ENCODE peak calls at places on chromosomes 11 and 22, in four cellular contexts. One of them, this sample, is unnamed.

GRCh38 chr11:73661035-73661628 is 14.8 kb downstream of the PLEKHB1 start:
- DNase-seq in IMR-90: peak
- DNase-seq in H1: peak
- DNase-seq in H9: peak
- DNase-seq in this sample: peak

GRCh38 chr22:27564806-27565205 is 236.8 kb downstream of the MN1 start:
- DNase-seq in IMR-90: no peak
- DNase-seq in H1: no peak
- DNase-seq in H9: no peak
- DNase-seq in this sample: no peak

GRCh38 chr11:25547293-25547692 is 784.6 kb upstream of the ANO3 start:
- DNase-seq in IMR-90: no peak
- DNase-seq in H1: no peak
- DNase-seq in H9: no peak
- DNase-seq in this sample: no peak

GRCh38 chr22:45709866-45710265 is 38.2 kb downstream of the ATXN10 start:
- DNase-seq in IMR-90: peak
- DNase-seq in H1: no peak
- DNase-seq in H9: no peak
- DNase-seq in this sample: no peak

GRCh38 chr22:32490279-32490678 is 15.7 kb downstream of the FBXO7 start:
- DNase-seq in IMR-90: no peak
- DNase-seq in H1: no peak
- DNase-seq in H9: no peak
- DNase-seq in this sample: no peak

GRCh38 chr11:125179895-125180294 is 15.3 kb downstream of the PKNOX2 start:
- DNase-seq in IMR-90: no peak
- DNase-seq in H1: no peak
- DNase-seq in H9: no peak
- DNase-seq in this sample: no peak

GRCh38 chr11:16897460-16898061 is 116.7 kb downstream of the PLEKHA7 start:
- DNase-seq in IMR-90: no peak
- DNase-seq in H1: peak
- DNase-seq in H9: peak
- DNase-seq in this sample: peak

GRCh38 chr11:8809605-8810272 is 101.2 kb upstream of the AKIP1 start:
- DNase-seq in IMR-90: no peak
- DNase-seq in H1: no peak
- DNase-seq in H9: no peak
- DNase-seq in this sample: no peak

GRCh38 chr22:38696606-38697005 is 4.1 kb downstream of the JOSD1 start:
- DNase-seq in IMR-90: peak
- DNase-seq in H1: no peak
- DNase-seq in H9: no peak
- DNase-seq in this sample: peak

GRCh38 chr11:77046060-77046501 is 11.9 kb downstream of the B3GNT6 start:
- DNase-seq in IMR-90: no peak
- DNase-seq in H1: no peak
- DNase-seq in H9: peak
- DNase-seq in this sample: peak

GRCh38 chr22:39149915-39150847 is 2.3 kb downstream of the CBX7 start:
- DNase-seq in IMR-90: no peak
- DNase-seq in H1: no peak
- DNase-seq in H9: peak
- DNase-seq in this sample: peak

GRCh38 chr11:22192289-22192641 is 620 bp upstream of the ANO5 start:
- DNase-seq in IMR-90: no peak
- DNase-seq in H1: peak
- DNase-seq in H9: peak
- DNase-seq in this sample: peak

GRCh38 chr11:122804796-122805195 is 33.5 kb upstream of the CRTAM start:
- DNase-seq in IMR-90: no peak
- DNase-seq in H1: no peak
- DNase-seq in H9: no peak
- DNase-seq in this sample: peak

GRCh38 chr11:117931331-117931950 is 2.2 kb upstream of the TMPRSS13 start:
- DNase-seq in IMR-90: no peak
- DNase-seq in H1: no peak
- DNase-seq in H9: no peak
- DNase-seq in this sample: no peak

GRCh38 chr11:45400594-45400993 is 114.5 kb upstream of the SYT13 start:
- DNase-seq in IMR-90: peak
- DNase-seq in H1: no peak
- DNase-seq in H9: no peak
- DNase-seq in this sample: no peak

GRCh38 chr22:22886546-22886945 is 1.1 kb upstream of the IGLL5 start:
- DNase-seq in IMR-90: no peak
- DNase-seq in H1: no peak
- DNase-seq in H9: peak
- DNase-seq in this sample: no peak

GRCh38 chr22:44572414-44573207 is 74.6 kb upstream of the RTL6 start:
- DNase-seq in IMR-90: no peak
- DNase-seq in H1: no peak
- DNase-seq in H9: no peak
- DNase-seq in this sample: no peak

GRCh38 chr22:43643362-43643761 is 168.7 kb downstream of the EFCAB6 start:
- DNase-seq in IMR-90: no peak
- DNase-seq in H1: no peak
- DNase-seq in H9: no peak
- DNase-seq in this sample: no peak

GRCh38 chr22:36760716-36761115 is 15.2 kb downstream of the IFT27 start:
- DNase-seq in IMR-90: no peak
- DNase-seq in H1: no peak
- DNase-seq in H9: peak
- DNase-seq in this sample: no peak

GRCh38 chr11:102153082-102153481 is 42.8 kb downstream of the YAP1 start:
- DNase-seq in IMR-90: no peak
- DNase-seq in H1: no peak
- DNase-seq in H9: no peak
- DNase-seq in this sample: no peak

GRCh38 chr22:17965538-17966402 is 58.6 kb downstream of the MICAL3 start:
- DNase-seq in IMR-90: no peak
- DNase-seq in H1: no peak
- DNase-seq in H9: no peak
- DNase-seq in this sample: peak

GRCh38 chr22:20636075-20636812 is 128.8 kb downstream of the MED15 start:
- DNase-seq in IMR-90: no peak
- DNase-seq in H1: no peak
- DNase-seq in H9: no peak
- DNase-seq in this sample: no peak

GRCh38 chr11:75388386-75389275 is 10.7 kb upstream of the RPS3 start:
- DNase-seq in IMR-90: peak
- DNase-seq in H1: peak
- DNase-seq in H9: peak
- DNase-seq in this sample: peak

GRCh38 chr11:72204865-72205264 is 11.7 kb upstream of the FOLR2 start:
- DNase-seq in IMR-90: no peak
- DNase-seq in H1: no peak
- DNase-seq in H9: no peak
- DNase-seq in this sample: no peak

GRCh38 chr11:72139500-72139899 is 4.0 kb downstream of the FOLR3 start:
- DNase-seq in IMR-90: no peak
- DNase-seq in H1: no peak
- DNase-seq in H9: no peak
- DNase-seq in this sample: no peak

GRCh38 chr11:1604181-1604580 is 4.1 kb downstream of the KRTAP5-3 start:
- DNase-seq in IMR-90: no peak
- DNase-seq in H1: no peak
- DNase-seq in H9: no peak
- DNase-seq in this sample: no peak

GRCh38 chr11:109785714-109786113 is 307.5 kb upstream of the ZC3H12C start:
- DNase-seq in IMR-90: peak
- DNase-seq in H1: no peak
- DNase-seq in H9: no peak
- DNase-seq in this sample: no peak

GRCh38 chr11:83070044-83070877 is 1.4 kb downstream of the RAB30 start:
- DNase-seq in IMR-90: peak
- DNase-seq in H1: no peak
- DNase-seq in H9: peak
- DNase-seq in this sample: peak

GRCh38 chr11:65493367-65494176 is 5.3 kb upstream of the MALAT1 start:
- DNase-seq in IMR-90: peak
- DNase-seq in H1: no peak
- DNase-seq in H9: peak
- DNase-seq in this sample: peak

GRCh38 chr22:20249797-20250354 is 18.2 kb downstream of the RTN4R start:
- DNase-seq in IMR-90: peak
- DNase-seq in H1: no peak
- DNase-seq in H9: no peak
- DNase-seq in this sample: no peak

GRCh38 chr22:50074056-50074455 is 11.2 kb downstream of the MLC1 start:
- DNase-seq in IMR-90: no peak
- DNase-seq in H1: no peak
- DNase-seq in H9: peak
- DNase-seq in this sample: peak

GRCh38 chr11:66745356-66746235 is 16.6 kb upstream of the SPTBN2 start:
- DNase-seq in IMR-90: no peak
- DNase-seq in H1: no peak
- DNase-seq in H9: peak
- DNase-seq in this sample: peak

GRCh38 chr22:42268852-42269406 is 1.5 kb downstream of the TCF20 start:
- DNase-seq in IMR-90: no peak
- DNase-seq in H1: no peak
- DNase-seq in H9: no peak
- DNase-seq in this sample: no peak

GRCh38 chr11:114208371-114208770 is 87.8 kb upstream of the NNMT start:
- DNase-seq in IMR-90: no peak
- DNase-seq in H1: no peak
- DNase-seq in H9: no peak
- DNase-seq in this sample: no peak

GRCh38 chr11:124075841-124076571 is 34.9 kb upstream of the OR10G7 start:
- DNase-seq in IMR-90: no peak
- DNase-seq in H1: no peak
- DNase-seq in H9: peak
- DNase-seq in this sample: no peak

GRCh38 chr11:111063711-111064110 is 181.8 kb upstream of the POU2AF2 start:
- DNase-seq in IMR-90: peak
- DNase-seq in H1: no peak
- DNase-seq in H9: no peak
- DNase-seq in this sample: no peak

GRCh38 chr11:111067994-111068393 is 177.5 kb upstream of the POU2AF2 start:
- DNase-seq in IMR-90: no peak
- DNase-seq in H1: no peak
- DNase-seq in H9: no peak
- DNase-seq in this sample: no peak

GRCh38 chr11:111064118-111064517 is 181.4 kb upstream of the POU2AF2 start:
- DNase-seq in IMR-90: peak
- DNase-seq in H1: no peak
- DNase-seq in H9: no peak
- DNase-seq in this sample: no peak

GRCh38 chr11:111069076-111069475 is 176.4 kb upstream of the POU2AF2 start:
- DNase-seq in IMR-90: peak
- DNase-seq in H1: peak
- DNase-seq in H9: peak
- DNase-seq in this sample: peak

DNA sequence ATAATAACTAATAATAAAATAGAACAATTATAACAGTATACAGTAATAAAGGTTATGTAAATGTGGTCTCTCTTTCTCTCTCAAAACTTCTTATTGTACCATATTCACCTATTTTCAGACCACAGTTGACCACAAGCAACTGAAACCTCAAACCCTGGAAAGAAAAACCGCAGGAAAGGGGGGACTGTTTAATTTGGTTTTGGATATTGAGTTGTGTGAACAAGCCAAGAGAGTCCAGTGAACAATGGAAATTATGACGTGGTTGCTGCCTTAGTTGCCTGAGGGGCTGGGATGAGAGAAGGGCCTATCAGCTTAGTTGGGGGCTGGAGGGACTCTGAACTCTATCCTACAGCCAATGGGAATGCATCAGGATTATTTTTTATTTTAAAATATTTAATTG is 178.7 kb upstream of the POU2AF2 start:
- DNase-seq in IMR-90: no peak
- DNase-seq in H1: no peak
- DNase-seq in H9: no peak
- DNase-seq in this sample: no peak
- H4K5ac ChIP-seq in IMR-90: no peak
- H4K5ac ChIP-seq in H1: no peak
- H4K5ac ChIP-seq in H9: no peak
- H4K5ac ChIP-seq in this sample: no peak

GRCh38 chr22:40618400-40618799 is 18.1 kb downstream of the MRTFA start:
- DNase-seq in IMR-90: no peak
- DNase-seq in H1: no peak
- DNase-seq in H9: no peak
- DNase-seq in this sample: no peak
- H4K5ac ChIP-seq in IMR-90: no peak
- H4K5ac ChIP-seq in H1: no peak
- H4K5ac ChIP-seq in H9: no peak
- H4K5ac ChIP-seq in this sample: no peak

GRCh38 chr22:31138126-31138525 is 2.2 kb downstream of the PLA2G3 start:
- DNase-seq in IMR-90: no peak
- DNase-seq in H1: no peak
- DNase-seq in H9: peak
- DNase-seq in this sample: no peak
- H4K5ac ChIP-seq in IMR-90: no peak
- H4K5ac ChIP-seq in H1: no peak
- H4K5ac ChIP-seq in H9: no peak
- H4K5ac ChIP-seq in this sample: no peak

GRCh38 chr11:36037031-36037430 is 93.2 kb downstream of the LDLRAD3 start:
- DNase-seq in IMR-90: peak
- DNase-seq in H1: no peak
- DNase-seq in H9: no peak
- DNase-seq in this sample: no peak
- H4K5ac ChIP-seq in IMR-90: no peak
- H4K5ac ChIP-seq in H1: no peak
- H4K5ac ChIP-seq in H9: no peak
- H4K5ac ChIP-seq in this sample: no peak

This sample was measured in mesendoderm.